ENCODE peak calls at places on chromosomes 6 and 20, in six cellular contexts. A is anterior cingulate cortex, T is amniotic stem cell, E is NCI-H1092, K is NCI-H2081, L is AML-193. Q is an unnamed sample.

GRCh38 chr20:1987826-1988225 is 6.0 kb downstream of the PDYN start:
- DNase-seq in L (no peak), T (no peak), A (no peak), K (no peak), E (no peak), Q (no peak)

GRCh38 chr20:25309395-25310267 is 61.7 kb downstream of the PYGB start:
- DNase-seq in A (no peak), E (no peak), L (no peak), K (no peak), T (peak), Q (peak)

GRCh38 chr20:24730750-24731149 is 218.3 kb upstream of the CST7 start:
- DNase-seq in K (no peak), T (no peak), L (no peak), A (no peak), E (no peak), Q (no peak)

GRCh38 chr6:169190144-169190584 is 63.5 kb downstream of the THBS2 start:
- DNase-seq in T (peak), L (no peak), K (no peak), A (no peak), E (no peak), Q (no peak)

GRCh38 chr20:3224681-3225421 is 14.1 kb downstream of the SLC4A11 start:
- DNase-seq in T (no peak), A (no peak), K (no peak), L (no peak), E (no peak), Q (no peak)

GRCh38 chr6:119533603-119534279 is 184.2 kb upstream of the MAN1A1 start:
- DNase-seq in A (no peak), K (peak), E (no peak), T (peak), L (no peak), Q (peak)

GRCh38 chr20:22617160-22617559 is 32.8 kb upstream of the FOXA2 start:
- DNase-seq in E (no peak), A (no peak), K (no peak), T (no peak), L (no peak), Q (no peak)

GRCh38 chr6:39746795-39747194 is 21.6 kb upstream of the KIF6 start:
- DNase-seq in T (no peak), A (no peak), K (no peak), L (no peak), E (no peak), Q (no peak)

GRCh38 chr6:15783484-15783883 is 120.7 kb upstream of the DTNBP1 start:
- DNase-seq in E (no peak), T (no peak), A (no peak), K (no peak), L (no peak), Q (no peak)

GRCh38 chr6:117776441-117776840 is 101.2 kb downstream of the NUS1 start:
- DNase-seq in T (no peak), E (no peak), K (no peak), A (no peak), L (peak), Q (no peak)

GRCh38 chr6:53112871-53113270 is 35.8 kb downstream of the GCM1 start:
- DNase-seq in K (no peak), T (no peak), L (no peak), E (no peak), A (no peak), Q (no peak)

GRCh38 chr6:69796081-69796626 is 656 bp downstream of the LMBRD1 start:
- DNase-seq in K (peak), L (peak), E (peak), T (no peak), A (peak), Q (peak)

GRCh38 chr20:32429745-32430360 is 71.7 kb downstream of the ASXL1 start:
- DNase-seq in K (no peak), T (no peak), A (no peak), E (no peak), L (no peak), Q (no peak)

Q was measured in renal cortical epithelial cell.